ENCODE peak calls at places on chromosomes 11 and 22, in four cellular contexts. One of them, this sample, is unnamed.

GRCh38 chr11:3003396-3004231 is 11.5 kb upstream of the NAP1L4 start:
- DNase-seq in non-pigmented ciliary epithelial cell: no peak
- DNase-seq in activated naive CD4-positive, alpha-beta T cell: no peak
- DNase-seq in fibroblast of the aortic adventitia: no peak
- DNase-seq in this sample: no peak

GRCh38 chr11:10488581-10489443 is 33.7 kb downstream of the AMPD3 start:
- DNase-seq in activated naive CD4-positive, alpha-beta T cell: no peak
- DNase-seq in fibroblast of the aortic adventitia: no peak
- DNase-seq in non-pigmented ciliary epithelial cell: no peak
- DNase-seq in this sample: no peak

GRCh38 chr11:9265211-9266131 is at the start of gene DENND5A:
- DNase-seq in activated naive CD4-positive, alpha-beta T cell: peak; percentile 27
- DNase-seq in fibroblast of the aortic adventitia: peak; percentile 73
- DNase-seq in non-pigmented ciliary epithelial cell: no peak
- DNase-seq in this sample: peak; percentile 76

GRCh38 chr11:73493838-73494598 is 103.9 kb downstream of the FAM168A start:
- DNase-seq in non-pigmented ciliary epithelial cell: peak; percentile 47
- DNase-seq in activated naive CD4-positive, alpha-beta T cell: no peak
- DNase-seq in fibroblast of the aortic adventitia: peak; percentile 90
- DNase-seq in this sample: no peak

GRCh38 chr22:19847345-19847632 is 7.4 kb downstream of the GNB1L start:
- DNase-seq in non-pigmented ciliary epithelial cell: no peak
- DNase-seq in fibroblast of the aortic adventitia: no peak
- DNase-seq in activated naive CD4-positive, alpha-beta T cell: no peak
- DNase-seq in this sample: no peak

GRCh38 chr11:69283446-69283845 is 10.5 kb upstream of the MYEOV start:
- DNase-seq in non-pigmented ciliary epithelial cell: no peak
- DNase-seq in activated naive CD4-positive, alpha-beta T cell: no peak
- DNase-seq in fibroblast of the aortic adventitia: no peak
- DNase-seq in this sample: no peak

GRCh38 chr11:102269927-102270326 is 47.4 kb upstream of the BIRC3 start:
- DNase-seq in fibroblast of the aortic adventitia: peak; percentile 38
- DNase-seq in non-pigmented ciliary epithelial cell: no peak
- DNase-seq in activated naive CD4-positive, alpha-beta T cell: no peak
- DNase-seq in this sample: no peak

GRCh38 chr11:8709002-8709672 is 26.5 kb downstream of the RPL27A start:
- DNase-seq in non-pigmented ciliary epithelial cell: no peak
- DNase-seq in activated naive CD4-positive, alpha-beta T cell: no peak
- DNase-seq in fibroblast of the aortic adventitia: peak; percentile 99
- DNase-seq in this sample: no peak

GRCh38 chr22:30425327-30425615 is 297 bp upstream of the MTFP1 start:
- DNase-seq in activated naive CD4-positive, alpha-beta T cell: no peak
- DNase-seq in non-pigmented ciliary epithelial cell: no peak
- DNase-seq in fibroblast of the aortic adventitia: no peak
- DNase-seq in this sample: no peak

GRCh38 chr11:130490682-130491449 is 42.4 kb downstream of the ADAMTS15 start:
- DNase-seq in activated naive CD4-positive, alpha-beta T cell: no peak
- DNase-seq in non-pigmented ciliary epithelial cell: no peak
- DNase-seq in fibroblast of the aortic adventitia: no peak
- DNase-seq in this sample: no peak

This sample was measured in mesothelial cell of epicardium.